ENCODE peak calls at places on chromosomes 11 and 22, in four cellular contexts. One of them, this sample, is unnamed.

GRCh38 chr22:39518124-39518786 is 2.1 kb upstream of the ATF4 start:
- DNase-seq in stimulated activated CD4-positive, alpha-beta T cell treated with anti-CD3 and anti-CD28 coated beads, TNF-alpha, amount 100 ng/mL, for 1 hour: no peak
- DNase-seq in HS-27A: no peak
- DNase-seq in NCI-H2081: no peak
- DNase-seq in this sample: peak; percentile 17

GRCh38 chr11:38646382-38646781 is 2048.3 kb upstream of the RAG2 start:
- DNase-seq in stimulated activated CD4-positive, alpha-beta T cell treated with anti-CD3 and anti-CD28 coated beads, TNF-alpha, amount 100 ng/mL, for 1 hour: no peak
- DNase-seq in NCI-H2081: no peak
- DNase-seq in HS-27A: peak; percentile 35
- DNase-seq in this sample: no peak

GRCh38 chr22:49136041-49136815 is 691.4 kb downstream of the BRD1 start:
- DNase-seq in NCI-H2081: no peak
- DNase-seq in stimulated activated CD4-positive, alpha-beta T cell treated with anti-CD3 and anti-CD28 coated beads, TNF-alpha, amount 100 ng/mL, for 1 hour: no peak
- DNase-seq in HS-27A: no peak
- DNase-seq in this sample: no peak

GRCh38 chr11:112166561-112166960 is 611 bp upstream of the TEX12 start:
- DNase-seq in NCI-H2081: no peak
- DNase-seq in HS-27A: no peak
- DNase-seq in stimulated activated CD4-positive, alpha-beta T cell treated with anti-CD3 and anti-CD28 coated beads, TNF-alpha, amount 100 ng/mL, for 1 hour: no peak
- DNase-seq in this sample: no peak

GRCh38 chr11:120184371-120184945 is 26.4 kb upstream of the OAF start:
- DNase-seq in HS-27A: no peak
- DNase-seq in NCI-H2081: no peak
- DNase-seq in stimulated activated CD4-positive, alpha-beta T cell treated with anti-CD3 and anti-CD28 coated beads, TNF-alpha, amount 100 ng/mL, for 1 hour: no peak
- DNase-seq in this sample: no peak

GRCh38 chr11:70645537-70645936 is 247.2 kb downstream of the CTTN start:
- DNase-seq in stimulated activated CD4-positive, alpha-beta T cell treated with anti-CD3 and anti-CD28 coated beads, TNF-alpha, amount 100 ng/mL, for 1 hour: no peak
- DNase-seq in HS-27A: no peak
- DNase-seq in NCI-H2081: no peak
- DNase-seq in this sample: no peak

GRCh38 chr22:30253205-30253852 is 6.8 kb upstream of the LIF start:
- DNase-seq in HS-27A: no peak
- DNase-seq in NCI-H2081: no peak
- DNase-seq in stimulated activated CD4-positive, alpha-beta T cell treated with anti-CD3 and anti-CD28 coated beads, TNF-alpha, amount 100 ng/mL, for 1 hour: no peak
- DNase-seq in this sample: peak; percentile 98

GRCh38 chr11:82734120-82734479 is 436 bp upstream of the FAM181B start:
- DNase-seq in stimulated activated CD4-positive, alpha-beta T cell treated with anti-CD3 and anti-CD28 coated beads, TNF-alpha, amount 100 ng/mL, for 1 hour: no peak
- DNase-seq in HS-27A: no peak
- DNase-seq in NCI-H2081: no peak
- DNase-seq in this sample: no peak

GRCh38 chr11:71286701-71287643 is 34.6 kb upstream of the SHANK2 start:
- DNase-seq in HS-27A: peak; percentile 94
- DNase-seq in NCI-H2081: no peak
- DNase-seq in stimulated activated CD4-positive, alpha-beta T cell treated with anti-CD3 and anti-CD28 coated beads, TNF-alpha, amount 100 ng/mL, for 1 hour: no peak
- DNase-seq in this sample: peak; percentile 88

GRCh38 chr22:41762980-41763779 is 37.3 kb upstream of the CCDC134 start:
- DNase-seq in NCI-H2081: peak; percentile 62
- DNase-seq in HS-27A: no peak
- DNase-seq in stimulated activated CD4-positive, alpha-beta T cell treated with anti-CD3 and anti-CD28 coated beads, TNF-alpha, amount 100 ng/mL, for 1 hour: no peak
- DNase-seq in this sample: no peak

GRCh38 chr11:46554205-46555162 is 39.3 kb downstream of the AMBRA1 start:
- DNase-seq in HS-27A: peak; percentile 46
- DNase-seq in stimulated activated CD4-positive, alpha-beta T cell treated with anti-CD3 and anti-CD28 coated beads, TNF-alpha, amount 100 ng/mL, for 1 hour: no peak
- DNase-seq in NCI-H2081: no peak
- DNase-seq in this sample: peak; percentile 59

GRCh38 chr22:21074092-21074715 is 28.5 kb downstream of the LRRC74B start:
- DNase-seq in stimulated activated CD4-positive, alpha-beta T cell treated with anti-CD3 and anti-CD28 coated beads, TNF-alpha, amount 100 ng/mL, for 1 hour: no peak
- DNase-seq in HS-27A: peak; percentile 24
- DNase-seq in NCI-H2081: no peak
- DNase-seq in this sample: no peak

GRCh38 chr11:14892036-14892556 is at the start of gene CYP2R1:
- DNase-seq in NCI-H2081: peak; percentile 93
- DNase-seq in stimulated activated CD4-positive, alpha-beta T cell treated with anti-CD3 and anti-CD28 coated beads, TNF-alpha, amount 100 ng/mL, for 1 hour: peak; percentile 77
- DNase-seq in HS-27A: peak; percentile 94
- DNase-seq in this sample: peak; percentile 98

GRCh38 chr11:82267186-82267585 is 466.5 kb downstream of the FAM181B start:
- DNase-seq in HS-27A: no peak
- DNase-seq in NCI-H2081: no peak
- DNase-seq in stimulated activated CD4-positive, alpha-beta T cell treated with anti-CD3 and anti-CD28 coated beads, TNF-alpha, amount 100 ng/mL, for 1 hour: no peak
- DNase-seq in this sample: no peak

GRCh38 chr11:64600281-64600992 is 9.4 kb downstream of the SLC22A12 start:
- DNase-seq in stimulated activated CD4-positive, alpha-beta T cell treated with anti-CD3 and anti-CD28 coated beads, TNF-alpha, amount 100 ng/mL, for 1 hour: no peak
- DNase-seq in HS-27A: no peak
- DNase-seq in NCI-H2081: no peak
- DNase-seq in this sample: no peak

GRCh38 chr11:67213251-67213650 is 53.0 kb upstream of the GRK2 start:
- DNase-seq in HS-27A: no peak
- DNase-seq in NCI-H2081: no peak
- DNase-seq in stimulated activated CD4-positive, alpha-beta T cell treated with anti-CD3 and anti-CD28 coated beads, TNF-alpha, amount 100 ng/mL, for 1 hour: no peak
- DNase-seq in this sample: no peak